ENCODE peak calls at places on chromosome 21, in four cellular contexts. One of them, this sample, is unnamed. For H3K36me3 and H3K9me3, the result is how much of the 10 kb centered on the place peaks cover.

GRCh38 chr21:31476551-31477120 is 132.6 kb upstream of the TIAM1 start:
- DNase-seq in Peyer's patch: no peak
- DNase-seq in tibial artery: no peak
- DNase-seq in stomach: no peak
- DNase-seq in this sample: no peak

GRCh38 chr21:33071878-33072306 is 2.0 kb downstream of the OLIG1 start:
- DNase-seq in Peyer's patch: no peak
- DNase-seq in tibial artery: no peak
- DNase-seq in stomach: no peak
- DNase-seq in this sample: peak

GRCh38 chr21:34857874-34858273 is 189.1 kb downstream of the CLIC6 start:
- DNase-seq in Peyer's patch: no peak
- DNase-seq in tibial artery: no peak
- DNase-seq in stomach: no peak
- DNase-seq in this sample: no peak

GRCh38 chr21:42164064-42164789 is 54.7 kb upstream of the ABCG1 start:
- DNase-seq in Peyer's patch: peak
- DNase-seq in tibial artery: no peak
- DNase-seq in stomach: peak
- DNase-seq in this sample: peak

GRCh38 chr21:21018841-21019240 is 20.6 kb downstream of the NCAM2 start:
- DNase-seq in Peyer's patch: no peak
- DNase-seq in tibial artery: no peak
- DNase-seq in stomach: no peak
- DNase-seq in this sample: no peak

GRCh38 chr21:19123053-19123452 is 719.5 kb upstream of the TMPRSS15 start:
- DNase-seq in Peyer's patch: no peak
- DNase-seq in tibial artery: no peak
- DNase-seq in stomach: no peak
- DNase-seq in this sample: no peak

GRCh38 chr21:14572206-14572780 is 26.2 kb upstream of the SAMSN1 start:
- DNase-seq in Peyer's patch: no peak
- DNase-seq in tibial artery: no peak
- DNase-seq in stomach: no peak
- DNase-seq in this sample: peak

GRCh38 chr21:32653326-32653901 is 41.2 kb upstream of the CFAP298 start:
- DNase-seq in Peyer's patch: peak
- DNase-seq in tibial artery: no peak
- DNase-seq in stomach: no peak
- DNase-seq in this sample: peak

GRCh38 chr21:34029724-34030528 is 43.5 kb upstream of the MRPS6 start:
- DNase-seq in Peyer's patch: peak
- DNase-seq in tibial artery: no peak
- DNase-seq in stomach: peak
- DNase-seq in this sample: peak

GRCh38 chr21:30193201-30193600 is 22.7 kb downstream of the CLDN8 start:
- DNase-seq in Peyer's patch: no peak
- DNase-seq in tibial artery: no peak
- DNase-seq in stomach: no peak
- DNase-seq in this sample: no peak

GRCh38 chr21:34802180-34802899 is 133.5 kb downstream of the CLIC6 start:
- DNase-seq in Peyer's patch: no peak
- DNase-seq in tibial artery: no peak
- DNase-seq in stomach: no peak
- DNase-seq in this sample: no peak

GRCh38 chr21:21547368-21547953 is 549.3 kb downstream of the NCAM2 start:
- DNase-seq in Peyer's patch: no peak
- DNase-seq in tibial artery: no peak
- DNase-seq in stomach: no peak
- DNase-seq in this sample: no peak

GRCh38 chr21:17003221-17003620 is 509.6 kb upstream of the CXADR start:
- DNase-seq in Peyer's patch: no peak
- DNase-seq in tibial artery: no peak
- DNase-seq in stomach: no peak
- DNase-seq in this sample: no peak

GRCh38 chr21:31658053-31658452 is 1.4 kb upstream of the SOD1 start:
- DNase-seq in Peyer's patch: peak
- DNase-seq in tibial artery: no peak
- DNase-seq in stomach: no peak
- DNase-seq in this sample: no peak

GRCh38 chr21:14120091-14120734 is 90.5 kb downstream of the LIPI start:
- DNase-seq in Peyer's patch: peak
- DNase-seq in tibial artery: no peak
- DNase-seq in stomach: peak
- DNase-seq in this sample: peak

GRCh38 chr21:16179732-16180131 is 449.9 kb downstream of the USP25 start:
- DNase-seq in Peyer's patch: no peak
- DNase-seq in tibial artery: no peak
- DNase-seq in stomach: no peak
- DNase-seq in this sample: no peak

GRCh38 chr21:33856893-33857527 is 58.6 kb downstream of the ATP5PO start:
- DNase-seq in Peyer's patch: no peak
- DNase-seq in tibial artery: no peak
- DNase-seq in stomach: no peak
- DNase-seq in this sample: no peak

GRCh38 chr21:33042812-33043211 is 17.1 kb downstream of the OLIG2 start:
- DNase-seq in Peyer's patch: no peak
- DNase-seq in tibial artery: no peak
- DNase-seq in stomach: no peak
- DNase-seq in this sample: no peak

GRCh38 chr21:36232641-36233040 is 76.0 kb downstream of the DOP1B start:
- DNase-seq in Peyer's patch: peak
- DNase-seq in tibial artery: no peak
- DNase-seq in stomach: peak
- DNase-seq in this sample: no peak
- H3K36me3 ChIP-seq in Peyer's patch: under half
- H3K36me3 ChIP-seq in tibial artery: under half
- H3K36me3 ChIP-seq in stomach: half or more
- H3K36me3 ChIP-seq in this sample: half or more

GRCh38 chr21:28150778-28151177 is 841.9 kb downstream of the LTN1 start:
- DNase-seq in Peyer's patch: no peak
- DNase-seq in tibial artery: no peak
- DNase-seq in stomach: no peak
- DNase-seq in this sample: no peak
- H3K9me3 ChIP-seq in Peyer's patch: under half
- H3K9me3 ChIP-seq in tibial artery: under half
- H3K9me3 ChIP-seq in stomach: under half
- H3K9me3 ChIP-seq in this sample: under half

DNA sequence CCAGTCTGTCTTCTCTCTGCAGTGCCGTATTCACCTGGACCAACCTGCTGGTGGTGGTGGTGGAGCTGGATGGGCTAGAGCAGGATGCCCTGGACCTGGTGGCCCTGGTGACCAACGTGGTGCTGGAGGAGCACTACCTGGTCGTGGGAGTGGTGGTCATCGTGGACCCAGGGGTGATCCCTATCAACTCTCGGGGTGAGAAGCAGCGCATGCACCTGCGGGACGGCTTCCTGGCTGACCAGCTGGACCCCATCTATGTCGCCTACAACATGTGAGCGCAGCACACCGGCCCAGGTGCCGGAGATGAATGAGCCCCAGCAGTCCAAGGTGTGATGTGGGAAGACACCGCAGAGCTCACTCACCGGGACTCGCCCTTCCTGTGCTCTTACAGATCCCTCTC is 37.5 kb downstream of the S100B start:
- DNase-seq in Peyer's patch: no peak
- DNase-seq in tibial artery: no peak
- DNase-seq in stomach: no peak
- DNase-seq in this sample: no peak
- H3K36me3 ChIP-seq in Peyer's patch: under half
- H3K36me3 ChIP-seq in tibial artery: half or more
- H3K36me3 ChIP-seq in stomach: half or more
- H3K36me3 ChIP-seq in this sample: half or more

GRCh38 chr21:9741343-9741742 is 780.0 kb upstream of the TPTE start:
- DNase-seq in Peyer's patch: no peak
- DNase-seq in tibial artery: no peak
- DNase-seq in stomach: no peak
- DNase-seq in this sample: no peak

GRCh38 chr21:9739240-9739639 is 782.1 kb upstream of the TPTE start:
- DNase-seq in Peyer's patch: no peak
- DNase-seq in tibial artery: no peak
- DNase-seq in stomach: no peak
- DNase-seq in this sample: no peak

GRCh38 chr21:9735421-9735961 is 785.9 kb upstream of the TPTE start:
- DNase-seq in Peyer's patch: no peak
- DNase-seq in tibial artery: no peak
- DNase-seq in stomach: no peak
- DNase-seq in this sample: no peak

GRCh38 chr21:9737871-9738520 is 783.4 kb upstream of the TPTE start:
- DNase-seq in Peyer's patch: no peak
- DNase-seq in tibial artery: no peak
- DNase-seq in stomach: no peak
- DNase-seq in this sample: no peak

GRCh38 chr21:9738527-9738926 is 782.9 kb upstream of the TPTE start:
- DNase-seq in Peyer's patch: no peak
- DNase-seq in tibial artery: no peak
- DNase-seq in stomach: no peak
- DNase-seq in this sample: no peak
- H3K9me3 ChIP-seq in Peyer's patch: under half
- H3K9me3 ChIP-seq in tibial artery: under half
- H3K9me3 ChIP-seq in stomach: under half
- H3K9me3 ChIP-seq in this sample: under half

GRCh38 chr21:44948426-44949120 is 8.7 kb downstream of the SLX9 start:
- DNase-seq in Peyer's patch: no peak
- DNase-seq in tibial artery: peak
- DNase-seq in stomach: no peak
- DNase-seq in this sample: peak

GRCh38 chr21:44946254-44947041 is 6.6 kb downstream of the SLX9 start:
- DNase-seq in Peyer's patch: no peak
- DNase-seq in tibial artery: peak
- DNase-seq in stomach: no peak
- DNase-seq in this sample: no peak

GRCh38 chr21:44949161-44950015 is 9.6 kb downstream of the SLX9 start:
- DNase-seq in Peyer's patch: peak
- DNase-seq in tibial artery: peak
- DNase-seq in stomach: peak
- DNase-seq in this sample: peak

GRCh38 chr21:44947930-44948331 is 8.1 kb downstream of the SLX9 start:
- DNase-seq in Peyer's patch: no peak
- DNase-seq in tibial artery: peak
- DNase-seq in stomach: no peak
- DNase-seq in this sample: peak

GRCh38 chr21:44947111-44947929 is 7.5 kb downstream of the SLX9 start:
- DNase-seq in Peyer's patch: no peak
- DNase-seq in tibial artery: peak
- DNase-seq in stomach: no peak
- DNase-seq in this sample: no peak
- H3K36me3 ChIP-seq in Peyer's patch: under half
- H3K36me3 ChIP-seq in tibial artery: under half
- H3K36me3 ChIP-seq in stomach: half or more
- H3K36me3 ChIP-seq in this sample: half or more

GRCh38 chr21:39932335-39932734 is 65.1 kb downstream of the PCP4 start:
- DNase-seq in Peyer's patch: no peak
- DNase-seq in tibial artery: no peak
- DNase-seq in stomach: no peak
- DNase-seq in this sample: no peak

GRCh38 chr21:39924577-39925308 is 57.5 kb downstream of the PCP4 start:
- DNase-seq in Peyer's patch: no peak
- DNase-seq in tibial artery: no peak
- DNase-seq in stomach: no peak
- DNase-seq in this sample: no peak

GRCh38 chr21:39923441-39923840 is 56.2 kb downstream of the PCP4 start:
- DNase-seq in Peyer's patch: no peak
- DNase-seq in tibial artery: no peak
- DNase-seq in stomach: no peak
- DNase-seq in this sample: peak

DNA sequence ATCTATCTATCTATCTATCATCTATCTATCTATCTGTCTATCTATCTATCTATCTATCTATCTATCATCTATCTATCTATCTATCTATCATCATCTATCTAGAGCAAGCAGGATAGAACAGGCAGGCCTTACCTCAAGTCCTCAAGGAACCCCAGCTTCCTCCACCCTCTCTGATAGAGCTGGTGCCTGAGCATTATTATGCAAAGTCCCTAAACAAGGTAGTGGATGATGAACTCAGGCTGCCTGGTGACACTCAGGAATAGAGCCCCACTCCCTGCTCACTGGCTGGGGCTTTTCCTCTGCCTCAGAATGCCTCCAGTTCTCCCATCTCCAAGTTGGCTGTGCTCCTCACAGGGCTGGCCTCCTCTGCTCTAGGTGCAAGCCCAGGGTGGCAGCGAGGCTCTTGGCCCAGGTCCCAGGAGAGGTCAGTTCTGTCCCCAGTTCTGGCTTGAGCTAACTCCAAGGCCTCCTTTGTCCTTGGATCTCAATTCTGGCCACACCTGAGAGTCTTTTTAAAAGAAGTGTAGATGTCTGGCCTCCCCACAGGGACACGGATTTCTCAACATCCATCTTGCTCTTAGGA is 60.2 kb downstream of the PCP4 start:
- DNase-seq in Peyer's patch: no peak
- DNase-seq in tibial artery: no peak
- DNase-seq in stomach: peak
- DNase-seq in this sample: no peak
- H3K9me3 ChIP-seq in Peyer's patch: under half
- H3K9me3 ChIP-seq in tibial artery: under half
- H3K9me3 ChIP-seq in stomach: under half
- H3K9me3 ChIP-seq in this sample: under half

GRCh38 chr21:39238275-39238674 is 55.0 kb upstream of the PSMG1 start:
- DNase-seq in Peyer's patch: no peak
- DNase-seq in tibial artery: no peak
- DNase-seq in stomach: no peak
- DNase-seq in this sample: no peak

DNA sequence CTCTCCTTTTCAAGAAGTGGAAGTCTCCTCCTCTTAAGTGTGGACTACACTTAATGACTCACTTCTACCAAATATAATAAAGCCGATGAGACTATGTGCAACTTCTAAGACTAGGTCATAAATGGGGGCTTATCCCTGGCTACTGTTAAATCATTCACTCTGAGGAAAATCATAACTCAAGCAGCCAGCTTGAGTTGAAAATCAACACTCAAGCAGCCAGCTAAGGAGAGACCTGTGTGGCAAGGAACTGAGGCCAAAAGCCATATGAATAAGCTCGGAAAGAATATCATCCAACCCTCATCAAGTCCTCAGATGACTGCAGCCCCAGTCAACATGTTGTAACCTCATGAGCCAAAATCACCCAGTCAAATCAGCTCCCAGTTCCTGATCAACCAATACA is 49.7 kb upstream of the PSMG1 start:
- DNase-seq in Peyer's patch: no peak
- DNase-seq in tibial artery: no peak
- DNase-seq in stomach: no peak
- DNase-seq in this sample: no peak
- H3K36me3 ChIP-seq in Peyer's patch: under half
- H3K36me3 ChIP-seq in tibial artery: under half
- H3K36me3 ChIP-seq in stomach: half or more
- H3K36me3 ChIP-seq in this sample: half or more

This sample was measured in WERI-Rb-1.